ENCODE peak calls at places on chromosomes 13 and 19, in four cellular contexts. V is left ventricle myocardium inferior; A is stomach; U is CD8-positive, alpha-beta T cell. L is an unnamed sample.

GRCh38 chr13:113322043-113322461 is 25.0 kb downstream of the LAMP1 start:
- DNase-seq in V (no peak), A (no peak), U (no peak), L (no peak)

GRCh38 chr19:18259848-18260247 is 14.4 kb downstream of the IQCN start:
- DNase-seq in V (no peak), A (no peak), U (no peak), L (no peak)

GRCh38 chr19:44050740-44051653 is 839 bp upstream of the ZNF223 start:
- DNase-seq in V (no peak), A (peak), U (no peak), L (no peak)

GRCh38 chr19:30174791-30175190 is 197.4 kb upstream of the ZNF536 start:
- DNase-seq in V (no peak), A (no peak), U (no peak), L (no peak)

GRCh38 chr19:56617531-56617930 is 22.4 kb downstream of the ZNF71 start:
- DNase-seq in V (no peak), A (no peak), U (no peak), L (no peak)

GRCh38 chr19:28519950-28520861 is 692.7 kb downstream of the UQCRFS1 start:
- DNase-seq in V (no peak), A (no peak), U (no peak), L (no peak)

GRCh38 chr19:40947114-40947513 is 44.0 kb upstream of the CYP2B6 start:
- DNase-seq in V (no peak), A (no peak), U (no peak), L (no peak)

GRCh38 chr19:14114854-14115253 is 2.7 kb downstream of the PRKACA start:
- DNase-seq in V (peak), A (peak), U (no peak), L (peak)

GRCh38 chr13:49063526-49063925 is 87.8 kb downstream of the FNDC3A start:
- DNase-seq in V (no peak), A (no peak), U (no peak), L (no peak)

GRCh38 chr13:46633416-46633815 is 80.4 kb downstream of the LRCH1 start:
- DNase-seq in V (no peak), A (no peak), U (no peak), L (no peak)

GRCh38 chr13:31945202-31945978 is 86.2 kb upstream of the FRY start:
- DNase-seq in V (peak), A (peak), U (no peak), L (peak)

GRCh38 chr19:18460900-18461299 is 23.0 kb upstream of the ISYNA1 start:
- DNase-seq in V (no peak), A (no peak), U (no peak), L (no peak)

GRCh38 chr13:41284512-41285288 is 21.3 kb upstream of the MTRF1 start:
- DNase-seq in V (no peak), A (peak), U (no peak), L (no peak)

GRCh38 chr19:50708179-50708879 is 11.3 kb downstream of the SHANK1 start:
- DNase-seq in V (no peak), A (no peak), U (no peak), L (peak)

GRCh38 chr13:93183302-93183701 is 43.3 kb upstream of the GPC6 start:
- DNase-seq in V (no peak), A (no peak), U (no peak), L (no peak)
- TF ChIP-seq CTCF in V (no peak), A (no peak), U (no peak), L (no peak)

GRCh38 chr19:16911046-16911445 is 22.2 kb downstream of the F2RL3 start:
- DNase-seq in V (no peak), A (no peak), U (no peak), L (no peak)
- TF ChIP-seq CTCF in V (no peak), A (no peak), U (no peak), L (no peak)

GRCh38 chr19:48999481-49000325 is 6.0 kb downstream of the RUVBL2 start:
- DNase-seq in V (peak), A (peak), U (peak), L (no peak)
- TF ChIP-seq CTCF in V (peak), A (no peak), U (peak), L (peak)

GRCh38 chr19:1438035-1438932 is at the start of gene RPS15:
- DNase-seq in V (peak), A (peak), U (peak), L (peak)
- TF ChIP-seq CTCF in V (peak), A (no peak), U (peak), L (peak)

GRCh38 chr19:5665781-5666513 is 14.4 kb downstream of the MICOS13 start:
- DNase-seq in V (no peak), A (no peak), U (no peak), L (no peak)
- TF ChIP-seq CTCF in V (no peak), A (no peak), U (no peak), L (no peak)

GRCh38 chr13:74774252-74774651 is 640.0 kb upstream of the KLF12 start:
- DNase-seq in V (no peak), A (no peak), U (no peak), L (no peak)
- TF ChIP-seq CTCF in V (no peak), A (no peak), U (no peak), L (no peak)

DNA sequence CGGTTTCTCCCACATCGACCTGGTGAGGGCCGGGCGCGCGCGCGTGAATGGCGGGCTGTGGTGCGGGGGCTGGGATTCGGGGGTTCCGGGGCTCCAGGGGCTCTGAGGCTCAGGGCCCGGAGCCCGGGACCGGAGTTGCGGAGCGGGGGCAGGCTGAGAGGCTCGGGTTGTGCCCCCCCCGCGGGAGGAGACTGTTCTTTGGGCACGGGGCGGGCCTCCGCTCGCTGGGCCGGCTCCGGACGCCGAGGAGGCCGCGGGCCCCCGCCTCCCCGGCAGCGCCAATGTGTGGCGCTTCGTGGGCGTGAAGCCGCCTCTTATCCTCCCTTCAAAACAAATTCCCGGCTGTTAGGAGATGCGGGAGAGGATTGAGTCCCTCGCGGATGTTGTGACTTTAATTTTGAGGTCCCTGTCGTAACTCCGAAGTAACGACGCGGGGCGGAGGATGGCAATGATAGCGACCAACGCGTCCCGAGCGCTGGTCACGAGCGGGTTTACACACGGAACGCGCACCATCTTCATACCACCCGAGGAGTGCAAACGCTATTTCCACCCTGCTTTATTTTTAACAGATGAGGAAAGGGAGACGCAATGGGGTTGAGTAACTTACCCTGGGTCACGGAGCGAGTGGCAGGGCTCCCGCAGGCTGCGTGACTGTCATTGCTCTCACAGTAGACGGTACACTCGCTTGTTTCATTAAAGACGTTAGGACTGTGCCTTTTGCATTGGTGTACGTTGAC is 536 bp downstream of the UBA2 start:
- DNase-seq in V (peak), A (peak), U (no peak), L (peak)
- TF ChIP-seq CTCF in V (no peak), A (no peak), U (no peak), L (no peak)